ENCODE peak calls at places on chromosomes 3 and 15, in ten cellular contexts. One of them, this sample, is unnamed.
A peak's percentile ranks its signal among the peaks of the same experiment; 100 is the strongest.

GRCh38 chr15:48890375-48890972 is 12.5 kb downstream of the EID1 start:
- DNase-seq in HTR-8/SVneo: no peak
- DNase-seq in H7: no peak
- DNase-seq in tibial artery: no peak
- DNase-seq in AG10803: no peak
- DNase-seq in T1000: no peak
- DNase-seq in SK-N-MC: no peak
- DNase-seq in stimulated activated naive CD8-positive, alpha-beta T cell treated with anti-CD3 and anti-CD28 coated beads, Interleukin-15, Interleukin-2, amounts not matched to agents 100 U/mL and 50 U/mL, for 24 hours: no peak
- DNase-seq in effector CD8-positive, alpha-beta T cell: no peak
- DNase-seq in AG08395: no peak
- DNase-seq in this sample: no peak

GRCh38 chr15:59686389-59686788 is 2.7 kb downstream of the BNIP2 start:
- DNase-seq in T1000: no peak
- DNase-seq in AG10803: no peak
- DNase-seq in tibial artery: no peak
- DNase-seq in effector CD8-positive, alpha-beta T cell: no peak
- DNase-seq in HTR-8/SVneo: no peak
- DNase-seq in AG08395: no peak
- DNase-seq in SK-N-MC: no peak
- DNase-seq in H7: no peak
- DNase-seq in stimulated activated naive CD8-positive, alpha-beta T cell treated with anti-CD3 and anti-CD28 coated beads, Interleukin-15, Interleukin-2, amounts not matched to agents 100 U/mL and 50 U/mL, for 24 hours: no peak
- DNase-seq in this sample: no peak

GRCh38 chr3:15434756-15435155 is 7.4 kb downstream of the EAF1 start:
- DNase-seq in AG10803: no peak
- DNase-seq in stimulated activated naive CD8-positive, alpha-beta T cell treated with anti-CD3 and anti-CD28 coated beads, Interleukin-15, Interleukin-2, amounts not matched to agents 100 U/mL and 50 U/mL, for 24 hours: no peak
- DNase-seq in SK-N-MC: no peak
- DNase-seq in H7: no peak
- DNase-seq in effector CD8-positive, alpha-beta T cell: no peak
- DNase-seq in T1000: no peak
- DNase-seq in tibial artery: no peak
- DNase-seq in HTR-8/SVneo: no peak
- DNase-seq in AG08395: no peak
- DNase-seq in this sample: no peak

GRCh38 chr3:59366218-59366617 is 316.4 kb upstream of the CFAP20DC start:
- DNase-seq in SK-N-MC: no peak
- DNase-seq in T1000: no peak
- DNase-seq in HTR-8/SVneo: no peak
- DNase-seq in effector CD8-positive, alpha-beta T cell: no peak
- DNase-seq in AG08395: no peak
- DNase-seq in H7: no peak
- DNase-seq in AG10803: no peak
- DNase-seq in tibial artery: no peak
- DNase-seq in stimulated activated naive CD8-positive, alpha-beta T cell treated with anti-CD3 and anti-CD28 coated beads, Interleukin-15, Interleukin-2, amounts not matched to agents 100 U/mL and 50 U/mL, for 24 hours: no peak
- DNase-seq in this sample: no peak

GRCh38 chr3:18086078-18086477 is 339.1 kb downstream of the SATB1 start:
- DNase-seq in effector CD8-positive, alpha-beta T cell: no peak
- DNase-seq in AG08395: no peak
- DNase-seq in stimulated activated naive CD8-positive, alpha-beta T cell treated with anti-CD3 and anti-CD28 coated beads, Interleukin-15, Interleukin-2, amounts not matched to agents 100 U/mL and 50 U/mL, for 24 hours: peak; percentile 9
- DNase-seq in tibial artery: no peak
- DNase-seq in HTR-8/SVneo: no peak
- DNase-seq in SK-N-MC: no peak
- DNase-seq in T1000: no peak
- DNase-seq in AG10803: no peak
- DNase-seq in H7: no peak
- DNase-seq in this sample: no peak

GRCh38 chr3:171827385-171827784 is 15.8 kb upstream of the TMEM212 start:
- DNase-seq in HTR-8/SVneo: no peak
- DNase-seq in AG10803: no peak
- DNase-seq in effector CD8-positive, alpha-beta T cell: no peak
- DNase-seq in SK-N-MC: no peak
- DNase-seq in AG08395: no peak
- DNase-seq in H7: no peak
- DNase-seq in T1000: no peak
- DNase-seq in tibial artery: no peak
- DNase-seq in stimulated activated naive CD8-positive, alpha-beta T cell treated with anti-CD3 and anti-CD28 coated beads, Interleukin-15, Interleukin-2, amounts not matched to agents 100 U/mL and 50 U/mL, for 24 hours: no peak
- DNase-seq in this sample: no peak

GRCh38 chr3:9826815-9827574 is 16.8 kb downstream of the RPUSD3 start:
- DNase-seq in stimulated activated naive CD8-positive, alpha-beta T cell treated with anti-CD3 and anti-CD28 coated beads, Interleukin-15, Interleukin-2, amounts not matched to agents 100 U/mL and 50 U/mL, for 24 hours: no peak
- DNase-seq in T1000: no peak
- DNase-seq in HTR-8/SVneo: no peak
- DNase-seq in AG08395: no peak
- DNase-seq in effector CD8-positive, alpha-beta T cell: no peak
- DNase-seq in H7: peak; percentile 82
- DNase-seq in SK-N-MC: no peak
- DNase-seq in AG10803: no peak
- DNase-seq in tibial artery: no peak
- DNase-seq in this sample: no peak

GRCh38 chr3:150975992-150976368 is 3.5 kb upstream of the CLRN1 start:
- DNase-seq in SK-N-MC: no peak
- DNase-seq in AG10803: no peak
- DNase-seq in effector CD8-positive, alpha-beta T cell: no peak
- DNase-seq in T1000: no peak
- DNase-seq in HTR-8/SVneo: no peak
- DNase-seq in tibial artery: no peak
- DNase-seq in H7: peak; percentile 25
- DNase-seq in stimulated activated naive CD8-positive, alpha-beta T cell treated with anti-CD3 and anti-CD28 coated beads, Interleukin-15, Interleukin-2, amounts not matched to agents 100 U/mL and 50 U/mL, for 24 hours: peak; percentile 38
- DNase-seq in AG08395: no peak
- DNase-seq in this sample: no peak

GRCh38 chr15:98842973-98843285 is 164.7 kb downstream of the PGPEP1L start:
- DNase-seq in AG10803: no peak
- DNase-seq in tibial artery: no peak
- DNase-seq in AG08395: no peak
- DNase-seq in HTR-8/SVneo: no peak
- DNase-seq in SK-N-MC: no peak
- DNase-seq in T1000: no peak
- DNase-seq in H7: no peak
- DNase-seq in effector CD8-positive, alpha-beta T cell: no peak
- DNase-seq in stimulated activated naive CD8-positive, alpha-beta T cell treated with anti-CD3 and anti-CD28 coated beads, Interleukin-15, Interleukin-2, amounts not matched to agents 100 U/mL and 50 U/mL, for 24 hours: no peak
- DNase-seq in this sample: no peak

GRCh38 chr3:12561397-12561796 is 4.5 kb downstream of the MKRN2 start:
- DNase-seq in HTR-8/SVneo: no peak
- DNase-seq in tibial artery: no peak
- DNase-seq in SK-N-MC: no peak
- DNase-seq in AG10803: no peak
- DNase-seq in effector CD8-positive, alpha-beta T cell: no peak
- DNase-seq in H7: no peak
- DNase-seq in AG08395: no peak
- DNase-seq in T1000: no peak
- DNase-seq in stimulated activated naive CD8-positive, alpha-beta T cell treated with anti-CD3 and anti-CD28 coated beads, Interleukin-15, Interleukin-2, amounts not matched to agents 100 U/mL and 50 U/mL, for 24 hours: no peak
- DNase-seq in this sample: no peak

GRCh38 chr3:34731879-34732278 is 907.4 kb upstream of the ARPP21 start:
- DNase-seq in tibial artery: no peak
- DNase-seq in HTR-8/SVneo: no peak
- DNase-seq in AG10803: no peak
- DNase-seq in T1000: no peak
- DNase-seq in effector CD8-positive, alpha-beta T cell: no peak
- DNase-seq in H7: no peak
- DNase-seq in stimulated activated naive CD8-positive, alpha-beta T cell treated with anti-CD3 and anti-CD28 coated beads, Interleukin-15, Interleukin-2, amounts not matched to agents 100 U/mL and 50 U/mL, for 24 hours: no peak
- DNase-seq in AG08395: no peak
- DNase-seq in SK-N-MC: no peak
- DNase-seq in this sample: no peak

GRCh38 chr3:191376742-191377141 is 46.4 kb upstream of the UTS2B start:
- DNase-seq in stimulated activated naive CD8-positive, alpha-beta T cell treated with anti-CD3 and anti-CD28 coated beads, Interleukin-15, Interleukin-2, amounts not matched to agents 100 U/mL and 50 U/mL, for 24 hours: no peak
- DNase-seq in effector CD8-positive, alpha-beta T cell: no peak
- DNase-seq in AG10803: peak; percentile 80
- DNase-seq in tibial artery: no peak
- DNase-seq in HTR-8/SVneo: peak; percentile 42
- DNase-seq in SK-N-MC: peak; percentile 22
- DNase-seq in AG08395: peak; percentile 80
- DNase-seq in T1000: peak; percentile 42
- DNase-seq in H7: no peak
- DNase-seq in this sample: no peak

GRCh38 chr3:32459474-32459873 is 43.2 kb downstream of the CMTM6 start:
- DNase-seq in H7: no peak
- DNase-seq in effector CD8-positive, alpha-beta T cell: no peak
- DNase-seq in stimulated activated naive CD8-positive, alpha-beta T cell treated with anti-CD3 and anti-CD28 coated beads, Interleukin-15, Interleukin-2, amounts not matched to agents 100 U/mL and 50 U/mL, for 24 hours: no peak
- DNase-seq in SK-N-MC: no peak
- DNase-seq in T1000: no peak
- DNase-seq in tibial artery: no peak
- DNase-seq in AG10803: no peak
- DNase-seq in HTR-8/SVneo: no peak
- DNase-seq in AG08395: no peak
- DNase-seq in this sample: no peak

GRCh38 chr3:194664857-194665256 is 7.1 kb downstream of the LSG1 start:
- DNase-seq in AG10803: no peak
- DNase-seq in tibial artery: no peak
- DNase-seq in T1000: no peak
- DNase-seq in HTR-8/SVneo: no peak
- DNase-seq in AG08395: no peak
- DNase-seq in stimulated activated naive CD8-positive, alpha-beta T cell treated with anti-CD3 and anti-CD28 coated beads, Interleukin-15, Interleukin-2, amounts not matched to agents 100 U/mL and 50 U/mL, for 24 hours: no peak
- DNase-seq in SK-N-MC: no peak
- DNase-seq in effector CD8-positive, alpha-beta T cell: no peak
- DNase-seq in H7: no peak
- DNase-seq in this sample: no peak

GRCh38 chr3:31077021-31077601 is 182.7 kb upstream of the GADL1 start:
- DNase-seq in HTR-8/SVneo: peak; percentile 37
- DNase-seq in effector CD8-positive, alpha-beta T cell: no peak
- DNase-seq in SK-N-MC: no peak
- DNase-seq in AG10803: peak; percentile 79
- DNase-seq in stimulated activated naive CD8-positive, alpha-beta T cell treated with anti-CD3 and anti-CD28 coated beads, Interleukin-15, Interleukin-2, amounts not matched to agents 100 U/mL and 50 U/mL, for 24 hours: peak; percentile 43
- DNase-seq in tibial artery: no peak
- DNase-seq in AG08395: peak; percentile 83
- DNase-seq in H7: no peak
- DNase-seq in T1000: peak; percentile 71
- DNase-seq in this sample: peak; percentile 59

GRCh38 chr3:41690766-41691563 is 270.9 kb downstream of the ULK4 start:
- DNase-seq in AG08395: no peak
- DNase-seq in HTR-8/SVneo: no peak
- DNase-seq in stimulated activated naive CD8-positive, alpha-beta T cell treated with anti-CD3 and anti-CD28 coated beads, Interleukin-15, Interleukin-2, amounts not matched to agents 100 U/mL and 50 U/mL, for 24 hours: no peak
- DNase-seq in AG10803: no peak
- DNase-seq in effector CD8-positive, alpha-beta T cell: no peak
- DNase-seq in H7: no peak
- DNase-seq in T1000: peak; percentile 10
- DNase-seq in SK-N-MC: peak; percentile 22
- DNase-seq in tibial artery: no peak
- DNase-seq in this sample: no peak

GRCh38 chr15:70101459-70102113 is 3.9 kb upstream of the TLE3 start:
- DNase-seq in effector CD8-positive, alpha-beta T cell: no peak
- DNase-seq in HTR-8/SVneo: peak; percentile 88
- DNase-seq in T1000: no peak
- DNase-seq in stimulated activated naive CD8-positive, alpha-beta T cell treated with anti-CD3 and anti-CD28 coated beads, Interleukin-15, Interleukin-2, amounts not matched to agents 100 U/mL and 50 U/mL, for 24 hours: no peak
- DNase-seq in tibial artery: no peak
- DNase-seq in AG10803: peak; percentile 77
- DNase-seq in AG08395: peak; percentile 76
- DNase-seq in H7: peak; percentile 84
- DNase-seq in SK-N-MC: peak; percentile 93
- DNase-seq in this sample: peak; percentile 73

GRCh38 chr15:68436680-68437079 is 4.7 kb upstream of the ITGA11 start:
- DNase-seq in stimulated activated naive CD8-positive, alpha-beta T cell treated with anti-CD3 and anti-CD28 coated beads, Interleukin-15, Interleukin-2, amounts not matched to agents 100 U/mL and 50 U/mL, for 24 hours: no peak
- DNase-seq in SK-N-MC: no peak
- DNase-seq in T1000: no peak
- DNase-seq in effector CD8-positive, alpha-beta T cell: no peak
- DNase-seq in AG10803: no peak
- DNase-seq in HTR-8/SVneo: no peak
- DNase-seq in tibial artery: no peak
- DNase-seq in AG08395: no peak
- DNase-seq in H7: no peak
- DNase-seq in this sample: no peak

GRCh38 chr3:124780767-124781485 is 50.7 kb downstream of the UMPS start:
- DNase-seq in T1000: no peak
- DNase-seq in SK-N-MC: no peak
- DNase-seq in AG10803: peak; percentile 91
- DNase-seq in effector CD8-positive, alpha-beta T cell: no peak
- DNase-seq in AG08395: peak; percentile 67
- DNase-seq in stimulated activated naive CD8-positive, alpha-beta T cell treated with anti-CD3 and anti-CD28 coated beads, Interleukin-15, Interleukin-2, amounts not matched to agents 100 U/mL and 50 U/mL, for 24 hours: no peak
- DNase-seq in HTR-8/SVneo: no peak
- DNase-seq in H7: peak; percentile 64
- DNase-seq in tibial artery: peak; percentile 89
- DNase-seq in this sample: no peak

This sample was measured in K562.